ENCODE peak calls at places on chromosomes 13 and 19, in eight cellular contexts. D, X, J, E, F, U, W and T are unnamed samples.

GRCh38 chr19:49592486-49593232 is 1.7 kb downstream of the PRR12 start:
- DNase-seq in J (peak), X (no peak), E (no peak), F (no peak), W (peak), D (no peak), U (peak), T (no peak)

GRCh38 chr19:30649934-30650614 is 277.9 kb downstream of the ZNF536 start:
- DNase-seq in X (no peak), W (peak), E (no peak), D (peak), U (peak), F (peak), J (peak), T (peak)

GRCh38 chr13:113861433-113862030 is 2.3 kb downstream of the GAS6 start:
- DNase-seq in U (no peak), F (no peak), J (no peak), X (peak), D (no peak), W (no peak), E (no peak), T (no peak)

GRCh38 chr13:35925669-35926068 is 205.5 kb downstream of the DCLK1 start:
- DNase-seq in D (no peak), X (no peak), U (no peak), E (no peak), J (peak), F (no peak), W (no peak), T (no peak)

GRCh38 chr19:15337202-15337601 is 4.9 kb upstream of the BRD4 start:
- DNase-seq in J (peak), W (no peak), F (peak), D (peak), E (no peak), X (no peak), U (no peak), T (peak)

GRCh38 chr13:39370554-39370953 is 232.4 kb downstream of the LHFPL6 start:
- DNase-seq in U (no peak), F (peak), D (no peak), J (no peak), W (no peak), X (no peak), E (no peak), T (peak)

GRCh38 chr13:111286162-111286561 is 34.3 kb upstream of the TEX29 start:
- DNase-seq in X (no peak), F (no peak), D (no peak), J (no peak), U (no peak), E (no peak), W (peak), T (no peak)

GRCh38 chr13:91768746-91769145 is 370.3 kb downstream of the GPC5 start:
- DNase-seq in U (no peak), W (no peak), J (no peak), D (no peak), E (no peak), F (no peak), X (no peak), T (no peak)

GRCh38 chr13:41645313-41645712 is 188.0 kb downstream of the RGCC start:
- DNase-seq in U (no peak), W (no peak), D (peak), X (peak), J (peak), F (peak), E (peak), T (peak)

GRCh38 chr13:92017737-92018136 is 619.3 kb downstream of the GPC5 start:
- DNase-seq in J (no peak), W (no peak), D (no peak), U (no peak), F (no peak), X (no peak), E (no peak), T (no peak)

DNA sequence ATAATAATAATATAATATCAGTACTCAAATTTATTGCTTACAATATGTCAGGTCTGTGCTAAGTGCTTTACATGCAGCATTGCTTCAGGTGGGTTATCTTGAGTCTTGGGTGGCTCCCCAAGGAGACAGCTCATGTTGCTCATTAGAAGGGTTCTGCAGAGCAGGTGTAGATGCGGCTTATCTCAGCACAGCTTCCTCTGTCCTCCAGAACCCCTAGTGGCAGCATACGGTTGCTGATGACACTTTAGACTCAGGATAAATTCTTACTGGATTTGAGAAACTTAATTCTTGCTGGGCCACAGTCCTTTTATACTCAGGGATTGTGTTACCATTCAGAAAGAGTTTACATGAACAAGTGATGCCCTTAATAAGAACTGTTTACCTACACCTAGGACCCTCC is 8.9 kb downstream of the COG3 start:
- DNase-seq in D (no peak), U (no peak), X (no peak), F (no peak), W (peak), E (no peak), J (peak), T (no peak)
- TF ChIP-seq CTCF in D (peak), U (no peak), X (peak), F (no peak), W (peak), E (peak), J (peak), T (no peak)

GRCh38 chr19:10963865-10964264 is 3.0 kb downstream of the SMARCA4 start:
- DNase-seq in X (no peak), J (no peak), U (no peak), F (no peak), E (no peak), D (no peak), W (no peak), T (no peak)
- H3K4me3 ChIP-seq in X (no peak), J (no peak), U (no peak), F (no peak), E (no peak), D (no peak), W (no peak), T (no peak)

GRCh38 chr13:24083722-24084421 is 76.6 kb upstream of the SPATA13 start:
- DNase-seq in E (no peak), X (no peak), W (no peak), J (no peak), U (no peak), F (no peak), D (no peak), T (peak)

GRCh38 chr13:24086642-24087041 is 73.9 kb upstream of the SPATA13 start:
- DNase-seq in J (no peak), D (no peak), X (no peak), F (no peak), U (no peak), W (no peak), E (no peak), T (no peak)

GRCh38 chr13:24092108-24092507 is 68.4 kb upstream of the SPATA13 start:
- DNase-seq in E (no peak), F (peak), W (no peak), X (no peak), U (no peak), J (no peak), D (no peak), T (no peak)

GRCh38 chr13:24085662-24086061 is 74.9 kb upstream of the SPATA13 start:
- DNase-seq in W (no peak), F (no peak), U (no peak), E (no peak), X (no peak), J (no peak), D (no peak), T (no peak)

DNA sequence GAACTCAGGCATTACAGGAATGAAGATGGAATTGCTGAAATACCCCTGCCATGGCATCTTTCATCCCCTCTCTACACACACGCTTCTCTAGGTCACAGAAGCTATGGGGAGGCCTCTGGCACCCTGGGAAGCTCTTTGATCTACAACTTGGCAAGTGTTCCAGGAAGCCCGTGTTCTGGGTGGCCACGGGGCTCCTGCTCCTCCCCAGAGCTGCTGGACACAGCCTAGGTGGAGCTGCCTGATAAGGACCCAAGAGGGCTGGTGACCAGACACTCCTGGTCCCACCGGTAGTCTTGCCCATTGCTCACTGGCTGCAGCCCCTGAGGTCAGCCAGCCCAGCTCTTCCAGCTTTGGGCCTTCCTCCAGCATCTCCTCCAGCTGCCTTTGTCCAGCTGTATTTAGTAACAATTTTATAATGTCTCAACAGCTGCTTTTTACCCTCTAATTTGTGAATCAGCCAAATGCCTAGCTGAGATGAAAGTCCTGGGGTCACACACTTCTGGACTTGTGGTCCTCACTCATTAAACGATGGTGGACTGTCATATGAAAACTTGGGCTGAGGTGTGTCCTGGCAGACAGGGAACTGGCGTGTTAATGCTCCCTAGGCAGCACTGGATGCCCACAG is 72.8 kb upstream of the SPATA13 start:
- DNase-seq in J (peak), U (no peak), E (no peak), D (no peak), F (no peak), X (no peak), W (no peak), T (no peak)
- TF ChIP-seq CTCF in J (no peak), U (no peak), E (no peak), D (no peak), F (no peak), X (no peak), W (no peak), T (no peak)

GRCh38 chr13:21139374-21139773 is 37.0 kb downstream of the SKA3 start:
- DNase-seq in F (no peak), E (no peak), U (no peak), W (no peak), J (no peak), X (no peak), D (no peak), T (no peak)
- H3K4me3 ChIP-seq in F (peak), E (no peak), U (peak), W (peak), J (peak), X (peak), D (peak), T (peak)

DNA sequence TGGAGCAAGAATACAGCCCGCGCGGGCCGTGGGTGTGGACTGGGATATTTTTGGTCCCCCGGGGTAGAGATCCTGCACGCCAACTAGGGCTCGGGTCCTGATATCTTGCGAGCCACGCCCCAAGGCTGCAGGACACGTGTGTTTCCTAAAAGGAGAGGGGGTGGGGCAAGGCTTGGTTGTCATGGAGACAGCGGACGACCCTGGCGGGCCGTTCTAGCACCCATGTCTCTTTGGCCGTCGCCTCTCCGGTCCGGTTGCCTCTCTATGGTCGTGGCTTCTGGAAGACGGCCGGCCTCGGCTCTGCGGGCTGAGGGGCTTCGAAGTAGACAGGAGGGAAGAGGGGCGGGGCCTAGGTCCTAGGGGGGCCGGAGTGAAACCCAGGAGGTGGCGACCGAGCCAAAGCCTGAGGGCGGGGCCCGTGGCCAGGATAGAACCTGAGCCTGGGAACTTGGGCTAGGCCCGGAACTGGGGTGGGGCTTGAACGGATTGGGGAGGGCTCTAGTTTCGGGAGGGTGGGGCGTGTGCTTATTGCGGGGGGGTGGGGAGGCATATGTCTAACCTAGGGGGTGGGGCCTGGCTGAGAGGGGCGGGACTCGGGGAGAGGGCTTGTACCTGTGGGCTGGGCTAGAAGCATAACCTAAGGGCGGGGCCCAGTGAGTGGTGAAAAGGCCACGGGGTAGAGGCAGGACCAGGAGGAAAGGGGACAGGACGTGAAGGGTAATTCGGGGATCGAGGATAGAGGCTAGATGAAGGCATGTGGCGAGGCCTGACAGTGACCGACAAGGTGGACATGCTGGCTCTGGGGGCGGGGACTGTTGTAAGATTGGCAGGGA is 737 bp upstream of the SLC27A1 start:
- DNase-seq in J (peak), U (peak), W (peak), X (peak), D (peak), E (peak), F (peak), T (peak)
- TF ChIP-seq CTCF in J (no peak), U (no peak), W (no peak), X (no peak), D (no peak), E (no peak), F (no peak), T (no peak)

DNA sequence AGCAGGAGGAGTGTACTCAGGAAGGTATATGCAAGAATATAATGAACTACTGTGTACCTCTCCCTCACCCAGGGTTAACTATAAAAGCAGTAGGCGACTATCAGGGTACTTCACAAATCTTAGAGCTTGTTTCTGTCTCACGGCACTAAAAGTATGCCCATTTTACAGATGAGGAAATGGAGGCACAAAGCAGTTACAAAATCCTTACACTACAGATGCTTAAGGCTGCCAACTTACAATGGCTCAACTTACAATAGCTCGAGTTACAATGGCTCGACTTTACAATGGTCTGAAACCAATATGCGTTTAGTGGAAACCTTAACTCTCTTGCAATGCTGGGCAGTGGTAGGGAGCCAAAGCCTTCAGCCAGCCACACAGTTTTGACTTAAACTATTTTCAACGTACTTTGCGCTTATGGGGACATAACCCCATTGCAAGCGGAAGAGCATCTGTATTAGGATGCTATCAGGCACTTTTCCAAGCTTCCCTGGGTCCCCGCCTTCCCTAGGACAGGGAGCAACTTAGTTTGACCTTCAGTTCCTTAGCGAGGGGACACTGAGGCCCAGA is 4.1 kb downstream of the FCER2 start:
- DNase-seq in J (no peak), X (no peak), D (no peak), W (no peak), E (no peak), F (no peak), U (no peak), T (no peak)
- H3K4me3 ChIP-seq in J (no peak), X (no peak), D (no peak), W (no peak), E (no peak), F (no peak), U (no peak), T (no peak)

GRCh38 chr13:73718248-73718647 is 416.0 kb downstream of the KLF12 start:
- DNase-seq in W (no peak), E (no peak), F (no peak), J (no peak), U (no peak), D (no peak), X (no peak), T (no peak)
- TF ChIP-seq CTCF in W (no peak), E (no peak), F (no peak), J (no peak), U (no peak), D (no peak), X (no peak), T (no peak)

DNA sequence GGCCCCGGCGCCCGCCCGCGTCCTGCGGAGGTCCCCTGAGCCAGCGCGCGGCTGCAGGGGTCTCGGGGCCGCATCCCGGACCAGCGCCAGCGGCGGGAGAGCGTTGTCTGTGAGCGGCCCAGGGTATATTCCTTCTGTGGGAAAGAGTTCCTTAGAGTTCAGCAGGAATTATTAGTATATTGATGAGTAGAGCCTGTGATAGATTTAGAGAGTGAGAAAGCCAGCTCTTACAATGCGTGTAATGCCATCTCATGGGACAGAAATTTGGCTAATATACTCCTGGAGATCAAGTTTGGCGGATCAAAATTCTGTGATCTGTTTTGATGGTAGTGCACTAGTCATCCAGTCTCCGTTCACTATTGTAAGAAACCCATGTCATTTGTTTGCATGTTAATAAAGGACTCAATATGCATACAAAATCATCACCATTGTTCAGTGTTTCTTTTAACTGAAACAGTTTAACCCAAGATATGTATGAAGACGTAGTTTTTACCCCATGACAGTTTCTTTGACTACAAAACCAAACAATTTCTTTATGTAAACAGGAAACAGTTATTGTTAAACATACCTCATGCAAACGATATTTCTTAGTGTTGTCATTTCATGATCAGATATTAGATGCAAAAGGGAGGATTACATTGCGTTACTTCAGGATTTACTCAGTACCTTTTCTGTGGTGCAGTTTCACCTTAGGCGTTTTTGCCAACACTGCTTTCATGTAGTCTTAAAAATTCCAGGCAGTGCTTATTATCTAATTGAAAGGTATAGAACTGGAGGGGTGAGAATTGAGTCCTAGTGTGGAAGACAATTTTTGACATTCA is 9.9 kb downstream of the TNFRSF19 start:
- DNase-seq in D (no peak), E (no peak), U (no peak), F (no peak), W (peak), X (no peak), J (no peak), T (peak)
- H3K4me3 ChIP-seq in D (peak), E (peak), U (peak), F (peak), W (peak), X (peak), J (peak), T (peak)

GRCh38 chr13:25978961-25979360 is 72.9 kb downstream of the SHISA2 start:
- DNase-seq in E (no peak), X (no peak), J (no peak), W (no peak), U (no peak), D (no peak), F (no peak), T (no peak)

GRCh38 chr13:25977671-25978070 is 74.1 kb downstream of the SHISA2 start:
- DNase-seq in W (peak), J (no peak), U (no peak), F (no peak), X (no peak), E (no peak), D (no peak), T (no peak)

GRCh38 chr13:25981060-25981459 is 70.8 kb downstream of the SHISA2 start:
- DNase-seq in J (no peak), U (no peak), E (no peak), X (no peak), D (no peak), F (no peak), W (no peak), T (no peak)

GRCh38 chr13:25982908-25983307 is 68.9 kb downstream of the SHISA2 start:
- DNase-seq in E (no peak), X (no peak), U (no peak), W (no peak), D (peak), F (no peak), J (peak), T (no peak)

DNA sequence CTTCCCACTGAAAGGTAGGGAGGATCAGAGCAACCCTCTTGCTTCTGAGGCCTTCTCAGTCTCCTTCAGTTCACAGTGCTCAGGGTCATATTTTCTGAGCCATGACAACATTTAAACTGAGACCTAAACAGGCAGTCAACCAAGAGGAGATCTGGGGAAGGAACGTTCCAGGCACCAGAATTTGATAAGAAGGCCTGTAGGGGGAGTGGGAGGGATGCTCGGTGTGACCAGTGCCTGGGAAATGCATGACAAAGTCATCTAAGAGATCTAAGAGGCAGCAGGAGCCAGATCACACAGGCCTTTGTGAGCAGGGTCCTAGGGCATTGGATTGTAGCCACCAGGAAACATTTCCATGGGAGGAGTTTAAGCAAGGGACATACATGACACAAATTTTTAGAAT is 71.6 kb downstream of the SHISA2 start:
- DNase-seq in X (no peak), W (peak), E (no peak), F (no peak), J (peak), U (no peak), D (peak), T (no peak)
- TF ChIP-seq CTCF in X (peak), W (peak), E (peak), F (no peak), J (peak), U (no peak), D (peak), T (peak)